ENCODE peak calls at places on chromosomes 5 and 9, in six cellular contexts. One of them, this sample, is unnamed.
A peak's percentile ranks its signal among the peaks of the same experiment; 100 is the strongest.

GRCh38 chr9:98132158-98132557 is 13.1 kb upstream of the TRIM14 start:
- DNase-seq in sigmoid colon: peak; percentile 57
- DNase-seq in spleen: no peak
- DNase-seq in esophagus squamous epithelium: no peak
- DNase-seq in tibial nerve: no peak
- DNase-seq in IMR-90: no peak
- DNase-seq in this sample: no peak

GRCh38 chr9:129289883-129290282 is 111.8 kb upstream of the IER5L start:
- DNase-seq in sigmoid colon: peak; percentile 20
- DNase-seq in spleen: peak; percentile 25
- DNase-seq in esophagus squamous epithelium: no peak
- DNase-seq in tibial nerve: no peak
- DNase-seq in IMR-90: no peak
- DNase-seq in this sample: no peak

GRCh38 chr9:36788534-36788933 is 215.8 kb downstream of the MELK start:
- DNase-seq in sigmoid colon: no peak
- DNase-seq in spleen: no peak
- DNase-seq in esophagus squamous epithelium: no peak
- DNase-seq in tibial nerve: no peak
- DNase-seq in IMR-90: no peak
- DNase-seq in this sample: no peak

GRCh38 chr5:145587308-145588071 is 247.7 kb downstream of the PRELID2 start:
- DNase-seq in sigmoid colon: no peak
- DNase-seq in spleen: no peak
- DNase-seq in esophagus squamous epithelium: no peak
- DNase-seq in tibial nerve: no peak
- DNase-seq in IMR-90: peak; percentile 93
- DNase-seq in this sample: no peak

GRCh38 chr5:110896901-110897300 is 158.1 kb downstream of the SLC25A46 start:
- DNase-seq in sigmoid colon: no peak
- DNase-seq in spleen: no peak
- DNase-seq in esophagus squamous epithelium: no peak
- DNase-seq in tibial nerve: no peak
- DNase-seq in IMR-90: peak; percentile 90
- DNase-seq in this sample: no peak

GRCh38 chr9:3746296-3747275 is 220.8 kb upstream of the RFX3 start:
- DNase-seq in sigmoid colon: no peak
- DNase-seq in spleen: no peak
- DNase-seq in esophagus squamous epithelium: no peak
- DNase-seq in tibial nerve: no peak
- DNase-seq in IMR-90: peak; percentile 89
- DNase-seq in this sample: no peak

GRCh38 chr9:19173598-19174125 is 46.4 kb upstream of the PLIN2 start:
- DNase-seq in sigmoid colon: no peak
- DNase-seq in spleen: no peak
- DNase-seq in esophagus squamous epithelium: no peak
- DNase-seq in tibial nerve: no peak
- DNase-seq in IMR-90: no peak
- DNase-seq in this sample: no peak

GRCh38 chr9:97787551-97787950 is 65.5 kb upstream of the FOXE1 start:
- DNase-seq in sigmoid colon: no peak
- DNase-seq in spleen: no peak
- DNase-seq in esophagus squamous epithelium: no peak
- DNase-seq in tibial nerve: no peak
- DNase-seq in IMR-90: no peak
- DNase-seq in this sample: no peak

GRCh38 chr5:136722086-136722485 is 356.7 kb upstream of the TRPC7 start:
- DNase-seq in sigmoid colon: no peak
- DNase-seq in spleen: no peak
- DNase-seq in esophagus squamous epithelium: no peak
- DNase-seq in tibial nerve: no peak
- DNase-seq in IMR-90: no peak
- DNase-seq in this sample: no peak

GRCh38 chr9:132187006-132187760 is 25.3 kb downstream of the NTNG2 start:
- DNase-seq in sigmoid colon: no peak
- DNase-seq in spleen: no peak
- DNase-seq in esophagus squamous epithelium: no peak
- DNase-seq in tibial nerve: no peak
- DNase-seq in IMR-90: no peak
- DNase-seq in this sample: no peak

GRCh38 chr9:131721096-131721495 is 18.8 kb downstream of the RAPGEF1 start:
- DNase-seq in sigmoid colon: no peak
- DNase-seq in spleen: peak; percentile 58
- DNase-seq in esophagus squamous epithelium: no peak
- DNase-seq in tibial nerve: no peak
- DNase-seq in IMR-90: no peak
- DNase-seq in this sample: no peak

GRCh38 chr9:116733010-116733641 is 46.0 kb downstream of the TRIM32 start:
- DNase-seq in sigmoid colon: no peak
- DNase-seq in spleen: no peak
- DNase-seq in esophagus squamous epithelium: no peak
- DNase-seq in tibial nerve: no peak
- DNase-seq in IMR-90: no peak
- DNase-seq in this sample: no peak

GRCh38 chr9:89484475-89485404 is 13.2 kb downstream of the SEMA4D start:
- DNase-seq in sigmoid colon: no peak
- DNase-seq in spleen: no peak
- DNase-seq in esophagus squamous epithelium: no peak
- DNase-seq in tibial nerve: no peak
- DNase-seq in IMR-90: peak; percentile 24
- DNase-seq in this sample: no peak

GRCh38 chr9:120587357-120587756 is 7.4 kb upstream of the CDK5RAP2 start:
- DNase-seq in sigmoid colon: no peak
- DNase-seq in spleen: no peak
- DNase-seq in esophagus squamous epithelium: no peak
- DNase-seq in tibial nerve: no peak
- DNase-seq in IMR-90: no peak
- DNase-seq in this sample: no peak

GRCh38 chr9:35510745-35511428 is 21.0 kb downstream of the RUSC2 start:
- DNase-seq in sigmoid colon: peak; percentile 94
- DNase-seq in spleen: no peak
- DNase-seq in esophagus squamous epithelium: no peak
- DNase-seq in tibial nerve: peak; percentile 75
- DNase-seq in IMR-90: peak; percentile 96
- DNase-seq in this sample: peak; percentile 89

GRCh38 chr9:120383999-120384924 is 195.7 kb downstream of the CDK5RAP2 start:
- DNase-seq in sigmoid colon: peak; percentile 52
- DNase-seq in spleen: peak; percentile 69
- DNase-seq in esophagus squamous epithelium: no peak
- DNase-seq in tibial nerve: no peak
- DNase-seq in IMR-90: peak; percentile 65
- DNase-seq in this sample: peak; percentile 37

GRCh38 chr5:139443766-139444473 is 4.6 kb upstream of the DNAJC18 start:
- DNase-seq in sigmoid colon: peak; percentile 20
- DNase-seq in spleen: no peak
- DNase-seq in esophagus squamous epithelium: no peak
- DNase-seq in tibial nerve: no peak
- DNase-seq in IMR-90: peak; percentile 80
- DNase-seq in this sample: no peak

GRCh38 chr5:139438707-139439012 is 665 bp downstream of the DNAJC18 start:
- DNase-seq in sigmoid colon: peak; percentile 48
- DNase-seq in spleen: no peak
- DNase-seq in esophagus squamous epithelium: no peak
- DNase-seq in tibial nerve: no peak
- DNase-seq in IMR-90: no peak
- DNase-seq in this sample: no peak

GRCh38 chr5:139435676-139436075 is 3.6 kb downstream of the DNAJC18 start:
- DNase-seq in sigmoid colon: no peak
- DNase-seq in spleen: no peak
- DNase-seq in esophagus squamous epithelium: no peak
- DNase-seq in tibial nerve: no peak
- DNase-seq in IMR-90: no peak
- DNase-seq in this sample: no peak

DNA sequence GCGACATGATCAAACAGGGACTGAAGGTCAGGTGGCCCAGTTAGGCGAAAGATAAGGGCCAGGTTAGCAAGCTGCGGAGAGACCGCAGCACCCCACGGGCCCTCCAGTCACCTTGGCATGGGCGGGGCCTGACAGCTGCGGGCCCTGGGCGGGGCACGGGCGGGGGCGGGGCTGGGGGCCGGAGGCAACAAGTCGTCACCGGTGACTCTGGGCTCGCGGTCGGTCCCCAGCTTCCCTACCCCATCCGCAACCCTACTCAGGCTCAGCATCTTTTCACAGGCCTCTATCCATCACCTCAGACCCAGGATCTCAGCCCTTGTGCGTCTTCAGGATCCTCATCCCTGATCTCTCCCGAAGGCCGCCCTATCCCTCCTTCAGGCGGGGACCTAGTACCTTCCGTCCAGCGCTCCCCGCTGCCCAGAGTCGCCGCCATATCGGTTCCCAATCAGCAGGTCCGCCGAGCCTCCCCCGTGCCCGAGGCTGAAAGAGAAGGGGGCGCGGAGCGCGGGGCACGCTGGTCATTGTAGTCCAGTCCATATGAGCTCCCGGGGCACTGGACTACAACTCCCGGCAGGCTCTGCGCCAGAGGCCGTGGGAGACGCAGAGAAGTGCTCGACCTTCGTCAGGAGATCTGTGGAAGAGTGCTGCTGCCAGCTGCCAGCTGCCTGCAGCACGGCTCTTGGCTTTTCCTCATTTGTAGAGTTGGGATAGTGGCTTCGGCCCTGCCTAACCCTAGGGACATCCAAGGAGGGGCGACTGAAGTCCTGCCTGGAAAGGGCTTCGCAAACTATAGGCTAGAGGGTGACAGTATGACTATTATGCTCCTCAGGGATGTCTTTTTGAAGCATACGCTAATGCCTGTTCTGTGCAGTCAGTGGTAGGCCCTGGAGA is at the start of gene DNAJC18:
- DNase-seq in sigmoid colon: peak; percentile 97
- DNase-seq in spleen: peak; percentile 98
- DNase-seq in esophagus squamous epithelium: peak; percentile 60
- DNase-seq in tibial nerve: peak; percentile 94
- DNase-seq in IMR-90: peak; percentile 89
- DNase-seq in this sample: peak; percentile 96
- TF ChIP-seq POLR2A in sigmoid colon: no peak
- TF ChIP-seq POLR2A in spleen: peak; percentile 1
- TF ChIP-seq POLR2A in esophagus squamous epithelium: no peak
- TF ChIP-seq POLR2A in tibial nerve: peak; percentile 60
- TF ChIP-seq POLR2A in IMR-90: peak; percentile 78
- TF ChIP-seq POLR2A in this sample: peak; percentile 57

GRCh38 chr5:160367261-160367660 is 3.2 kb downstream of the C1QTNF2 start:
- DNase-seq in sigmoid colon: no peak
- DNase-seq in spleen: no peak
- DNase-seq in esophagus squamous epithelium: no peak
- DNase-seq in tibial nerve: no peak
- DNase-seq in IMR-90: no peak
- DNase-seq in this sample: no peak

GRCh38 chr5:160369990-160370712 is at the start of gene C1QTNF2:
- DNase-seq in sigmoid colon: peak; percentile 84
- DNase-seq in spleen: peak; percentile 85
- DNase-seq in esophagus squamous epithelium: no peak
- DNase-seq in tibial nerve: no peak
- DNase-seq in IMR-90: peak; percentile 72
- DNase-seq in this sample: peak; percentile 62

GRCh38 chr5:160375166-160375565 is 4.7 kb upstream of the C1QTNF2 start:
- DNase-seq in sigmoid colon: no peak
- DNase-seq in spleen: no peak
- DNase-seq in esophagus squamous epithelium: no peak
- DNase-seq in tibial nerve: no peak
- DNase-seq in IMR-90: peak; percentile 47
- DNase-seq in this sample: no peak

GRCh38 chr5:160366230-160366629 is 4.2 kb downstream of the C1QTNF2 start:
- DNase-seq in sigmoid colon: no peak
- DNase-seq in spleen: no peak
- DNase-seq in esophagus squamous epithelium: no peak
- DNase-seq in tibial nerve: no peak
- DNase-seq in IMR-90: no peak
- DNase-seq in this sample: no peak

DNA sequence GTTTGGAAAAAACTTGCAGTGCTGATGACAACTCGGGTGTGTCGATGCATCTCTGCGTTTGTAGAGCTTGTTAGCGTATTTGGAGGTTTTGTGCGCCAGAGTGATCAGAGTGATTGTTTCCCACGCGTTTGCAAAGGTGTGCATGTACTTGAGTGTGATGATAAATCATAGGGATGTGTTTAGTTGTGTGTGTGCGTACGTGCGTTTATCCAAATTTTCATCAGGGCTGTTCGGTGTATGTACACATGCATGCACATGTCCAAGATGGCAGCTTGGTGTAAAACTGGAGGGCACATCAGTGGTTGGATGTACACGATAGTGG is 248 bp upstream of the C1QTNF2 start:
- DNase-seq in sigmoid colon: no peak
- DNase-seq in spleen: no peak
- DNase-seq in esophagus squamous epithelium: no peak
- DNase-seq in tibial nerve: no peak
- DNase-seq in IMR-90: no peak
- DNase-seq in this sample: no peak
- H3K27me3 ChIP-seq in sigmoid colon: no peaks in the 10 kb centered on the region
- H3K27me3 ChIP-seq in spleen: peaks cover 23% of the 10 kb centered on the region
- H3K27me3 ChIP-seq in esophagus squamous epithelium: no peaks in the 10 kb centered on the region
- H3K27me3 ChIP-seq in tibial nerve: no peaks in the 10 kb centered on the region
- H3K27me3 ChIP-seq in IMR-90: peaks cover 14% of the 10 kb centered on the region
- H3K27me3 ChIP-seq in this sample: no peaks in the 10 kb centered on the region

GRCh38 chr9:126761274-126761673 is 43.6 kb upstream of the ZBTB43 start:
- DNase-seq in sigmoid colon: no peak
- DNase-seq in spleen: no peak
- DNase-seq in esophagus squamous epithelium: no peak
- DNase-seq in tibial nerve: no peak
- DNase-seq in IMR-90: no peak
- DNase-seq in this sample: no peak

GRCh38 chr9:126758916-126759576 is 45.8 kb upstream of the ZBTB43 start:
- DNase-seq in sigmoid colon: no peak
- DNase-seq in spleen: no peak
- DNase-seq in esophagus squamous epithelium: no peak
- DNase-seq in tibial nerve: no peak
- DNase-seq in IMR-90: no peak
- DNase-seq in this sample: no peak

DNA sequence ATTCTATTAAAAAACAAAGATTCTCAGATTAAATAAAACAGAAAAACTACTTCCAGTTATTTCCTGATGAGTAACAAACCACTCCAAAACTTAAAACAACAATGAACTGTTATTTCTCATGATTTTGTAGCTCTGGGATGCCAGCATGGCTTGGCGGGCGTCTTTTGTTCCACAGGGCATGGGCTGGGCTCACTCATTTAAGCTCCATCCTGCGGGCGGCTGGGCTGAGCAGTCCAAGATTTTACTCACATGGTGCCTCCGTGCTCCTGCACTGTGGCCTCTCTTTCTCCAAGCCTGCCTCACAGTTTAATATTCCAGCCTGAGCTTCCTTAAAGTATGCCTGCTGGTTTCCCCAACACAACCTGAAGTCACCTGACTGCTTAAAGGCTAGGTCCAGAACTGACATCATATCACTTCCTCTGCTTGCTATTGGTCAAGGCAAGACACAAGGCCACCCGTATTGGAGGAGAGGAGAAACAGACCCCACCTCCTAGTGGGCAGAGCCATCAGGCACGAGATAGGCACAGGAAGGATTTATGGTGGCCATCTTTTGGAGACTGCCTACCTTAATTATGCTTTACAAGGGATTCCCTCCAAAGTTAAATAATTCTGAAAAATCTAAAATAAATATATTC is 41.6 kb upstream of the ZBTB43 start:
- DNase-seq in sigmoid colon: no peak
- DNase-seq in spleen: no peak
- DNase-seq in esophagus squamous epithelium: no peak
- DNase-seq in tibial nerve: no peak
- DNase-seq in IMR-90: no peak
- DNase-seq in this sample: no peak
- TF ChIP-seq POLR2A in sigmoid colon: no peak
- TF ChIP-seq POLR2A in spleen: no peak
- TF ChIP-seq POLR2A in esophagus squamous epithelium: no peak
- TF ChIP-seq POLR2A in tibial nerve: no peak
- TF ChIP-seq POLR2A in IMR-90: no peak
- TF ChIP-seq POLR2A in this sample: no peak

GRCh38 chr5:167895899-167896659 is 395.4 kb upstream of the WWC1 start:
- DNase-seq in sigmoid colon: no peak
- DNase-seq in spleen: no peak
- DNase-seq in esophagus squamous epithelium: no peak
- DNase-seq in tibial nerve: no peak
- DNase-seq in IMR-90: no peak
- DNase-seq in this sample: no peak
- H3K27me3 ChIP-seq in sigmoid colon: no peaks in the 10 kb centered on the region
- H3K27me3 ChIP-seq in spleen: no peaks in the 10 kb centered on the region
- H3K27me3 ChIP-seq in esophagus squamous epithelium: no peaks in the 10 kb centered on the region
- H3K27me3 ChIP-seq in tibial nerve: no peaks in the 10 kb centered on the region
- H3K27me3 ChIP-seq in IMR-90: no peaks in the 10 kb centered on the region
- H3K27me3 ChIP-seq in this sample: peaks cover under 1% of the 10 kb centered on the region

This sample was measured in heart left ventricle.